ENCODE peak calls at places on chromosomes 12 and 14, in nine cellular contexts. S is WTC11; W is NCI-H1417; G is NCI-H226; U is T-helper 2 cell; I is bronchial epithelial cell; X is heart left ventricle; M is activated CD4-positive, alpha-beta T cell treated with anti-CD3 and anti-CD28 coated beads for 36 hours; O is A172. Q is an unnamed sample.

GRCh38 chr14:58914271-58914855 is 274.1 kb upstream of the DAAM1 start:
- DNase-seq in W (no peak), M (no peak), I (no peak), X (no peak), G (no peak), O (no peak), U (no peak), S (no peak), Q (no peak)

GRCh38 chr14:37170993-37171392 is 1.4 kb downstream of the SLC25A21 start:
- DNase-seq in O (no peak), U (no peak), G (no peak), I (no peak), M (no peak), X (no peak), S (no peak), W (no peak), Q (no peak)

GRCh38 chr12:118370601-118371000 is 2.1 kb downstream of the TAOK3 start:
- DNase-seq in I (no peak), G (no peak), S (no peak), M (no peak), X (no peak), O (no peak), W (no peak), U (no peak), Q (no peak)

GRCh38 chr12:108140501-108140900 is 11.4 kb downstream of the WSCD2 start:
- DNase-seq in M (no peak), I (no peak), O (no peak), W (no peak), G (no peak), U (no peak), X (no peak), S (no peak), Q (no peak)

GRCh38 chr12:3150820-3151590 is 73.8 kb downstream of the TSPAN9 start:
- DNase-seq in X (no peak), M (no peak), I (no peak), S (peak; percentile 44), G (peak; percentile 47), O (peak; percentile 48), U (no peak), W (peak; percentile 58), Q (no peak)

GRCh38 chr14:55038708-55039107 is 11.7 kb downstream of the SOCS4 start:
- DNase-seq in I (peak; percentile 72), X (no peak), S (no peak), O (no peak), G (no peak), U (no peak), W (no peak), M (no peak), Q (no peak)

GRCh38 chr14:96136361-96136760 is 68.3 kb upstream of the BDKRB2 start:
- DNase-seq in G (peak; percentile 82), I (peak; percentile 34), O (peak; percentile 43), W (no peak), U (no peak), X (no peak), S (no peak), M (peak; percentile 27), Q (no peak)

GRCh38 chr12:26471560-26471959 is 276.2 kb downstream of the SSPN start:
- DNase-seq in I (no peak), M (peak; percentile 26), O (no peak), G (no peak), U (no peak), W (no peak), S (no peak), X (no peak), Q (no peak)

GRCh38 chr14:85414142-85414541 is 115.8 kb upstream of the FLRT2 start:
- DNase-seq in G (peak; percentile 67), O (peak; percentile 21), I (peak; percentile 17), M (no peak), S (no peak), W (no peak), X (no peak), U (no peak), Q (no peak)

GRCh38 chr14:74886001-74886400 is 4.3 kb downstream of the DLST start:
- DNase-seq in U (no peak), M (no peak), I (peak; percentile 40), S (peak; percentile 40), X (no peak), G (peak; percentile 73), O (peak; percentile 2), W (no peak), Q (no peak)

GRCh38 chr12:24596768-24597388 is 352.0 kb downstream of the BCAT1 start:
- DNase-seq in W (peak; percentile 41), U (no peak), M (no peak), S (no peak), I (peak; percentile 58), O (peak; percentile 34), G (peak; percentile 12), X (no peak), Q (no peak)

GRCh38 chr14:73237219-73237785 is at the start of gene PAPLN:
- DNase-seq in O (peak; percentile 27), X (no peak), G (no peak), W (peak; percentile 18), U (no peak), I (no peak), M (no peak), S (no peak), Q (no peak)

GRCh38 chr12:90067791-90068190 is 359.2 kb upstream of the ATP2B1 start:
- DNase-seq in S (no peak), U (no peak), M (no peak), X (no peak), O (no peak), I (no peak), G (no peak), W (no peak), Q (no peak)

GRCh38 chr14:104423715-104424405 is 155.7 kb upstream of the C14orf180 start:
- DNase-seq in U (no peak), G (no peak), W (no peak), X (no peak), I (no peak), O (no peak), S (no peak), M (no peak), Q (no peak)

GRCh38 chr12:12376636-12377448 is 20.0 kb downstream of the BORCS5 start:
- DNase-seq in I (peak; percentile 77), S (no peak), M (peak; percentile 27), X (no peak), U (peak; percentile 66), G (peak; percentile 57), O (peak; percentile 60), W (peak; percentile 88), Q (no peak)

GRCh38 chr12:54039417-54040147 is 6.7 kb downstream of the HOXC5 start:
- DNase-seq in S (no peak), I (no peak), U (no peak), O (no peak), M (no peak), G (no peak), W (no peak), X (no peak), Q (peak; percentile 44)

GRCh38 chr12:109719123-109720022 is 5.7 kb downstream of the FAM222A start:
- DNase-seq in O (no peak), W (no peak), I (no peak), S (peak; percentile 45), X (no peak), G (no peak), U (no peak), M (no peak), Q (peak; percentile 81)

GRCh38 chr14:96121660-96122395 is 82.7 kb downstream of the C14orf132 start:
- DNase-seq in S (no peak), G (no peak), O (no peak), W (no peak), I (peak; percentile 58), U (no peak), M (no peak), X (no peak), Q (peak; percentile 3)

GRCh38 chr12:127083028-127083949 is 1183.7 kb upstream of the TMEM132C start:
- DNase-seq in S (no peak), M (peak; percentile 11), G (peak; percentile 31), W (peak; percentile 71), X (no peak), I (peak; percentile 83), O (peak; percentile 87), U (no peak), Q (no peak)

GRCh38 chr12:127108360-127109215 is 1158.4 kb upstream of the TMEM132C start:
- DNase-seq in S (peak; percentile 24), W (peak; percentile 37), O (peak; percentile 70), M (peak; percentile 67), U (no peak), G (no peak), X (peak; percentile 41), I (peak; percentile 56), Q (peak; percentile 42)

GRCh38 chr14:51544426-51544825 is 107.3 kb upstream of the FRMD6 start:
- DNase-seq in G (no peak), M (no peak), I (no peak), X (no peak), O (no peak), W (no peak), U (no peak), S (no peak), Q (no peak)

GRCh38 chr12:107775093-107775721 is 703 bp downstream of the ASCL4 start:
- DNase-seq in O (no peak), W (peak; percentile 20), I (no peak), U (no peak), G (no peak), X (no peak), M (peak; percentile 36), S (peak; percentile 82), Q (no peak)

GRCh38 chr12:26112703-26113147 is 12.1 kb downstream of the BHLHE41 start:
- DNase-seq in O (peak; percentile 70), X (no peak), W (no peak), I (no peak), S (no peak), G (no peak), U (no peak), M (no peak), Q (peak; percentile 48)

GRCh38 chr14:36207500-36207899 is 31.0 kb upstream of the PTCSC3 start:
- DNase-seq in W (peak; percentile 43), S (no peak), O (peak; percentile 8), X (no peak), M (no peak), U (no peak), I (peak; percentile 18), G (no peak), Q (no peak)

GRCh38 chr12:77237896-77238295 is 172.5 kb upstream of the E2F7 start:
- DNase-seq in O (no peak), X (no peak), I (no peak), M (no peak), G (no peak), U (no peak), W (no peak), S (no peak), Q (no peak)

Q was measured in adrenal gland.